ENCODE peak calls at places on chromosomes 13 and 19, in eight cellular contexts. B is neural crest cell, L is AG04449, J is lower leg skin, H is cardiac muscle cell, N is HL-60, F is foreskin fibroblast, W is fibroblast of mammary gland. U is an unnamed sample.

GRCh38 chr19:36215276-36216171 is 618 bp downstream of the ZNF146 start:
- DNase-seq in B (peak; percentile 7), L (no peak), J (no peak), H (peak; percentile 60), N (no peak), F (peak; percentile 54), W (peak; percentile 35), U (peak; percentile 14)

GRCh38 chr13:100584901-100585300 is 3.7 kb downstream of the GGACT start:
- DNase-seq in B (no peak), L (no peak), J (no peak), H (no peak), N (no peak), F (no peak), W (no peak), U (no peak)

GRCh38 chr19:21474671-21475181 is 30.7 kb upstream of the ZNF429 start:
- DNase-seq in B (peak; percentile 75), L (no peak), J (no peak), H (peak; percentile 71), N (no peak), F (peak; percentile 77), W (peak; percentile 33), U (no peak)

GRCh38 chr13:77697208-77698103 is at the start of gene SLAIN1:
- DNase-seq in B (peak; percentile 72), L (no peak), J (peak; percentile 43), H (peak; percentile 28), N (no peak), F (peak; percentile 59), W (peak; percentile 5), U (no peak)

GRCh38 chr13:96090240-96091101 is 564 bp downstream of the HS6ST3 start:
- DNase-seq in B (peak; percentile 14), L (no peak), J (no peak), H (peak; percentile 11), N (no peak), F (peak; percentile 47), W (peak; percentile 2), U (no peak)

GRCh38 chr19:10100163-10100785 is 2.2 kb downstream of the ANGPTL6 start:
- DNase-seq in B (no peak), L (no peak), J (no peak), H (no peak), N (no peak), F (no peak), W (no peak), U (no peak)

GRCh38 chr19:392375-392970 is 16.5 kb downstream of the C2CD4C start:
- DNase-seq in B (no peak), L (no peak), J (no peak), H (no peak), N (no peak), F (no peak), W (no peak), U (no peak)

GRCh38 chr19:3857449-3858003 is 11.3 kb downstream of the ZFR2 start:
- DNase-seq in B (no peak), L (no peak), J (no peak), H (no peak), N (no peak), F (no peak), W (no peak), U (no peak)

GRCh38 chr13:34338102-34338501 is 520.2 kb downstream of the RFC3 start:
- DNase-seq in B (no peak), L (no peak), J (no peak), H (no peak), N (no peak), F (no peak), W (no peak), U (no peak)

GRCh38 chr13:79423801-79424642 is 18.0 kb upstream of the RBM26 start:
- DNase-seq in B (no peak), L (no peak), J (no peak), H (peak; percentile 71), N (no peak), F (peak; percentile 62), W (peak; percentile 65), U (peak; percentile 20)

GRCh38 chr13:110820311-110820710 is 94.6 kb downstream of the ANKRD10 start:
- DNase-seq in B (no peak), L (no peak), J (no peak), H (no peak), N (no peak), F (no peak), W (no peak), U (no peak)

GRCh38 chr13:26708007-26708297 is 52.6 kb downstream of the GPR12 start:
- DNase-seq in B (no peak), L (no peak), J (no peak), H (no peak), N (no peak), F (no peak), W (no peak), U (no peak)
- TF ChIP-seq CTCF in B (peak; percentile 1), L (no peak), J (no peak), H (no peak), N (no peak), F (no peak), W (no peak), U (no peak)

GRCh38 chr19:16834747-16835146 is 5.5 kb downstream of the SIN3B start:
- DNase-seq in B (no peak), L (no peak), J (no peak), H (no peak), N (no peak), F (no peak), W (peak; percentile 67), U (no peak)

GRCh38 chr19:16831531-16831930 is 2.3 kb downstream of the SIN3B start:
- DNase-seq in B (no peak), L (no peak), J (no peak), H (no peak), N (no peak), F (no peak), W (no peak), U (no peak)

GRCh38 chr19:16841391-16841926 is 12.3 kb downstream of the SIN3B start:
- DNase-seq in B (no peak), L (no peak), J (no peak), H (no peak), N (no peak), F (no peak), W (no peak), U (no peak)

GRCh38 chr19:16836906-16837362 is 7.7 kb downstream of the SIN3B start:
- DNase-seq in B (no peak), L (no peak), J (no peak), H (no peak), N (no peak), F (no peak), W (no peak), U (no peak)

GRCh38 chr19:16836115-16836905 is 7.1 kb downstream of the SIN3B start:
- DNase-seq in B (no peak), L (no peak), J (no peak), H (peak; percentile 18), N (no peak), F (peak; percentile 48), W (peak; percentile 49), U (no peak)
- TF ChIP-seq CTCF in B (no peak), L (no peak), J (no peak), H (peak; percentile 19), N (no peak), F (no peak), W (peak; percentile 17), U (peak; percentile 6)

GRCh38 chr19:18657590-18658365 is 20.9 kb downstream of the KLHL26 start:
- DNase-seq in B (peak; percentile 26), L (no peak), J (no peak), H (peak; percentile 97), N (no peak), F (no peak), W (peak; percentile 82), U (no peak)
- TF ChIP-seq CTCF in B (no peak), L (no peak), J (no peak), H (no peak), N (no peak), F (no peak), W (no peak), U (no peak)

GRCh38 chr19:54674021-54674617 is 11.3 kb downstream of the LILRB4 start:
- DNase-seq in B (no peak), L (no peak), J (no peak), H (peak; percentile 40), N (no peak), F (peak; percentile 20), W (peak; percentile 39), U (no peak)
- TF ChIP-seq CTCF in B (peak; percentile 65), L (peak; percentile 3), J (no peak), H (peak; percentile 63), N (peak; percentile 77), F (peak; percentile 57), W (peak; percentile 68), U (peak; percentile 43)

GRCh38 chr13:55199132-55199531 is 1941.6 kb upstream of the PRR20A start:
- DNase-seq in B (no peak), L (no peak), J (no peak), H (no peak), N (no peak), F (no peak), W (no peak), U (no peak)
- TF ChIP-seq CTCF in B (peak; percentile 56), L (no peak), J (no peak), H (no peak), N (no peak), F (no peak), W (no peak), U (no peak)

GRCh38 chr19:47113446-47114348 is at the start of gene ZC3H4:
- DNase-seq in B (peak; percentile 92), L (peak; percentile 47), J (peak; percentile 95), H (peak; percentile 96), N (peak; percentile 84), F (peak; percentile 96), W (peak; percentile 93), U (peak; percentile 83)
- TF ChIP-seq CTCF in B (no peak), L (no peak), J (no peak), H (no peak), N (no peak), F (no peak), W (no peak), U (no peak)